ENCODE peak calls at places on chromosomes 3 and 15, in ten cellular contexts. B, P, D, U, S, N, W, I, T and K are unnamed samples. For H3K4me1 and H3K9me3, the result is how much of the 10 kb centered on the place peaks cover.

GRCh38 chr3:47542614-47543173 is 29.2 kb upstream of the ELP6 start:
- DNase-seq in W (no peak), U (no peak), I (no peak), B (peak), T (no peak), D (peak), N (no peak), S (no peak), P (no peak), K (peak)

GRCh38 chr3:169911272-169911671 is at the start of gene SAMD7:
- DNase-seq in N (no peak), U (no peak), I (no peak), B (no peak), D (no peak), S (no peak), P (no peak), T (no peak), W (no peak), K (no peak)

GRCh38 chr15:85477730-85478129 is 97.3 kb downstream of the AKAP13 start:
- DNase-seq in B (peak), I (peak), U (no peak), T (no peak), P (no peak), D (peak), S (no peak), N (no peak), W (no peak), K (no peak)

GRCh38 chr3:151568095-151568685 is 107.3 kb upstream of the IGSF10 start:
- DNase-seq in B (no peak), P (no peak), S (no peak), U (no peak), T (no peak), D (peak), N (no peak), W (no peak), I (no peak), K (no peak)

GRCh38 chr3:14774431-14774830 is 44.3 kb upstream of the FGD5 start:
- DNase-seq in D (no peak), P (no peak), T (peak), U (peak), I (no peak), B (no peak), W (no peak), S (peak), N (no peak), K (no peak)

GRCh38 chr15:70794596-70795310 is 31.4 kb upstream of the UACA start:
- DNase-seq in P (no peak), U (no peak), N (no peak), D (peak), T (no peak), S (no peak), I (no peak), B (peak), W (no peak), K (no peak)

GRCh38 chr15:63523306-63523990 is 19.1 kb downstream of the USP3 start:
- DNase-seq in D (peak), T (no peak), W (no peak), B (peak), I (no peak), P (no peak), U (no peak), N (no peak), S (no peak), K (no peak)

GRCh38 chr3:43894176-43895049 is 203.7 kb downstream of the ABHD5 start:
- DNase-seq in I (no peak), W (no peak), P (peak), T (peak), S (peak), B (peak), U (peak), N (no peak), D (peak), K (peak)

GRCh38 chr15:40296561-40297230 is 11.0 kb downstream of the PLCB2 start:
- DNase-seq in N (no peak), T (no peak), I (no peak), W (no peak), P (no peak), B (no peak), D (no peak), U (no peak), S (no peak), K (peak)

GRCh38 chr3:157226173-157226847 is 66.4 kb upstream of the CCNL1 start:
- DNase-seq in T (no peak), I (no peak), B (peak), U (no peak), S (no peak), N (no peak), W (no peak), D (peak), P (no peak), K (no peak)

GRCh38 chr15:42619641-42620371 is 44.4 kb downstream of the STARD9 start:
- DNase-seq in S (peak), I (no peak), W (no peak), U (no peak), P (peak), B (no peak), N (no peak), T (peak), D (no peak), K (no peak)

GRCh38 chr3:186589115-186589514 is 18.6 kb downstream of the DNAJB11 start:
- DNase-seq in T (no peak), S (no peak), N (no peak), U (no peak), P (peak), B (peak), I (no peak), W (no peak), D (peak), K (no peak)

DNA sequence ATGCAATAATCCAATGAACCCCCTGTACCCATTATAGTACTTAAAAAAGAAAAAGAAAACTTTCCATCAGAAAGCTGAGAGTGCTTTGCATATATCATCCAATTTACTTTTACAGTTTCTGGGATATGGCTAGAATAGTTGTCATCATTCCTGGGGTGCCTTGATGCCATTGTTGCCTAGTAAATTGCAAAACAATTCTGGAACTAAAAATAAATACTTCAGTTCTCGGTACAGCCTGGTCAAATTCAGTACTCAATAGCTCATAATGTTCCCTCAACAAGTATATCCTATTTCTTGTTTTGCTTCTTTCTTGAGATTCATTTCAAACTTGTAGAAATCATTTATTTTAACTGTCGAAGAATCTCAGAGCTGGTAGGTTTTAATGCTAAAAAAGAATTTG is 334.7 kb upstream of the MDFIC2 start:
- DNase-seq in U (no peak), T (no peak), I (no peak), W (no peak), P (no peak), S (no peak), B (no peak), N (no peak), D (no peak), K (no peak)
- H3K4me1 ChIP-seq in U (under half), T (under half), I (under half), W (under half), P (under half), S (under half), B (under half), N (under half), D (under half), K (under half)

GRCh38 chr15:29116970-29117700 is 152.5 kb downstream of the NSMCE3 start:
- DNase-seq in B (no peak), W (no peak), N (no peak), I (no peak), P (no peak), D (no peak), T (no peak), S (no peak), U (no peak), K (no peak)
- H3K9me3 ChIP-seq in B (under half), W (under half), N (under half), I (under half), P (under half), D (under half), T (under half), S (under half), U (under half), K (under half)

GRCh38 chr3:134351421-134351820 is 22.8 kb downstream of the AMOTL2 start:
- DNase-seq in B (no peak), U (no peak), N (no peak), W (no peak), S (no peak), D (peak), I (no peak), T (no peak), P (no peak), K (no peak)

GRCh38 chr3:134352031-134352671 is 22.1 kb downstream of the AMOTL2 start:
- DNase-seq in D (peak), S (no peak), U (peak), T (no peak), W (no peak), N (peak), I (peak), P (no peak), B (no peak), K (no peak)

GRCh38 chr3:134348524-134348923 is 25.7 kb downstream of the AMOTL2 start:
- DNase-seq in B (peak), S (peak), T (no peak), W (no peak), I (peak), D (peak), U (no peak), N (peak), P (no peak), K (no peak)

GRCh38 chr3:134350861-134351311 is 23.4 kb downstream of the AMOTL2 start:
- DNase-seq in D (peak), N (peak), U (peak), I (peak), S (peak), W (no peak), P (no peak), T (no peak), B (no peak), K (peak)

GRCh38 chr3:134350266-134350665 is 24.0 kb downstream of the AMOTL2 start:
- DNase-seq in D (peak), I (no peak), B (no peak), T (no peak), W (no peak), U (no peak), P (no peak), S (peak), N (no peak), K (no peak)
- H3K4me1 ChIP-seq in D (under half), I (under half), B (under half), T (under half), W (under half), U (under half), P (under half), S (under half), N (under half), K (under half)

GRCh38 chr15:94951538-94951937 is 720.2 kb downstream of the MCTP2 start:
- DNase-seq in W (no peak), I (no peak), D (peak), P (no peak), S (no peak), N (no peak), U (no peak), T (no peak), B (no peak), K (no peak)
- H3K9me3 ChIP-seq in W (under half), I (under half), D (under half), P (under half), S (under half), N (under half), U (under half), T (under half), B (under half), K (under half)

DNA sequence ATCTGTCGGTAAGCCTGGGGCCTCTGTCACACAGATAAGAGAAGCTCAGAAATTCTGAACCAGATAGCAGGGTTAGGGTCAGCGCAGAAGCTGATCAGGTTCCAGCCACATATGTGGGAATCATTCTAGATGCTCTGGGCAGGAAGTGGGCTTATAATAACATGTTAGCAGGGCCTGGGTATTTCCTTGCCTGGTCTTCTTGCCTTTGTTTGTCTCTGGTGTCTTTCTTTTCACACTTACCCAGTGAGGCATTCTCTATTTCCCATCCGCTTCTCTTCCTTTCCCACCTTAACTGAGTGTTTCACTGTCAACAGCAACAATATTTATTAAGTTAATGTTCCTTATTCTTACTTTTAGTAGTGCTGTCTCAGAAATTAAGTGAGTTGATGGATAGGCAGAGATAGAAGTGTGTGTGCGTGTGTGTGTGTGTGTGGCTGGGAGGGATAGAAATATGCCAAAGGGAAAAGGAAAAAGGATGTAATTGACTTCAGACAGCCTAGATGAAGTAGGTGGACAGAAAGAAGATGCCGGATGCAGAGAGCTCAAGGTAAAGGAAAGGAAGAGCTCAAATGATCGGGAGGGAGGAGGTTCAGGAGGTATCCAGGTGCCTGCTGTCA is 2.0 kb downstream of the PLA1A start:
- DNase-seq in P (no peak), I (no peak), U (no peak), T (no peak), B (no peak), D (no peak), W (no peak), N (no peak), S (no peak), K (no peak)
- H3K4me1 ChIP-seq in P (under half), I (under half), U (under half), T (under half), B (under half), D (under half), W (under half), N (under half), S (under half), K (under half)

DNA sequence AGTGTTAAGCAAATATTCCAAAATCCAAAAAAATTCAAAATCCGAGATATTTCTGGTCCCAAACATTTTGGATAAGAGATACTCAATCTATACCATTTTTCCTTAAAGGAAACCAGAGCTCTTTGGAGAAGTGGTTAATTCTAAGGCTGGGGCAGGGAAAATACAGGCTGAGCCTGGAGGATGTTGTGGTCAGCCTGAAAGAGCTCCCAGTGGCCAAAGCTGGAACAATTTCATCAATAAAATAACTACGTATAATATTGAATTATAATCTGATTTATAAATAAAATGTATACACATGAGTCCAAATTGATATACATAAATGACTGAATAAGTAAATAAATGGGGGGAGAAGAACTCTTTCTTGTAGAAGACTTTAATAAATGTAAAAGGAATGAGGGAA is 24.6 kb downstream of the PPARG start:
- DNase-seq in D (no peak), N (no peak), T (no peak), W (no peak), U (no peak), B (no peak), I (no peak), P (no peak), S (no peak), K (no peak)
- H3K9me3 ChIP-seq in D (under half), N (under half), T (under half), W (under half), U (under half), B (under half), I (under half), P (under half), S (under half), K (under half)

GRCh38 chr15:89822611-89822950 is 7.9 kb upstream of the ANPEP start:
- DNase-seq in W (no peak), P (no peak), N (no peak), U (no peak), S (no peak), B (no peak), T (no peak), D (no peak), I (no peak), K (no peak)

GRCh38 chr15:89822951-89823701 is 8.5 kb upstream of the ANPEP start:
- DNase-seq in D (peak), T (no peak), W (no peak), S (no peak), I (peak), U (no peak), P (no peak), B (peak), N (no peak), K (no peak)

GRCh38 chr15:89823836-89824606 is 9.4 kb upstream of the ANPEP start:
- DNase-seq in D (no peak), P (no peak), T (no peak), I (peak), W (no peak), U (no peak), B (no peak), S (no peak), N (no peak), K (no peak)

GRCh38 chr15:89820651-89821611 is 6.3 kb upstream of the ANPEP start:
- DNase-seq in P (no peak), U (no peak), B (peak), D (peak), S (no peak), T (no peak), I (peak), N (no peak), W (no peak), K (no peak)

DNA sequence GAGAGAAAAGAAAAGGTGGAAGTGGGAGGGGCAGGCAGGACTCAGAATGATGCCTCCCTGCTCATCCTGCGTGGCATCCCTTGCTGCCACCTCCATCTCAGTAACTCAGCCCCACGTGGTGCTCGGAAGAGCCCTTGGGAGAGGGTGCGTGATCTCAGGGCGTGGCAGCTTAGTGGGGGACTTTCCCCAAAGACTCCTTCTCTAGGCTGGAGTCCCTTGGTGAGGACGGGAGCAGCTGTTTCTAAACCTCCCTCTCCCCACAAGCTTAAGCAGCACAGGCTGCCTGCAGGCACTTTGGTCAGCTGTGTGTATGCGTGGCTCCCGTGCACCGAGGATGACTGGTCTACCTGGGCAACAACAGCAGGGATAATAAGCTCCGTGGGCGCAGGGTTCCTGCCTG is 7.4 kb upstream of the ANPEP start:
- DNase-seq in N (no peak), W (no peak), B (no peak), P (no peak), D (peak), T (no peak), I (peak), U (no peak), S (no peak), K (no peak)
- H3K4me1 ChIP-seq in N (under half), W (under half), B (under half), P (under half), D (half or more), T (under half), I (half or more), U (under half), S (under half), K (under half)

DNA sequence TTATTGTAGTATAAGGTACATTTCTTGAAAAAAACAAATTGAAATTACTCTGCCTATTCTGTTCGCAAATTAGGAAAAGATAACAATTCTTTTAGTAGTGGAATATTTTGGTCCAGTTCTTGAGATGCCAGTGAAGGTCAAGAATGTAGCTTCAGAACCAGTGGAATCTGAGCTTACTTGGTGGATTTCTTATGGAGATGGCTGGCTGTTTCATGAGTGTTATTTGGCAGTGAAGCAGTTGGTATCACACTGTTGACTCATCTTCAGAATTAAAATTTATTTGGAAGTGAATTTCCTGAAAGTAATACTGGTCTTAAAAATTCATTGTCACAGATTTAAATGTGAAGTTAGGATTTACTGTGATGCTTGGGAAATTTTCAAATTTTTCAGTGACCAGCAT is 19.1 kb downstream of the RNF13 start:
- DNase-seq in S (no peak), W (no peak), T (no peak), P (no peak), N (no peak), I (no peak), D (peak), U (no peak), B (peak), K (no peak)
- H3K9me3 ChIP-seq in S (half or more), W (under half), T (under half), P (under half), N (under half), I (under half), D (under half), U (under half), B (under half), K (half or more)

GRCh38 chr3:112643621-112644236 is 2.8 kb upstream of the CCDC80 start:
- DNase-seq in W (no peak), U (no peak), S (no peak), B (no peak), N (no peak), T (no peak), D (peak), I (no peak), P (no peak), K (no peak)

GRCh38 chr3:112647122-112647521 is 6.2 kb upstream of the CCDC80 start:
- DNase-seq in D (peak), P (peak), S (peak), U (no peak), I (peak), N (no peak), T (no peak), W (no peak), B (peak), K (no peak)

GRCh38 chr3:112646623-112647022 is 5.7 kb upstream of the CCDC80 start:
- DNase-seq in B (no peak), D (no peak), T (no peak), U (no peak), P (no peak), N (no peak), I (peak), S (peak), W (no peak), K (no peak)

GRCh38 chr3:112642912-112643506 is 2.1 kb upstream of the CCDC80 start:
- DNase-seq in W (peak), I (peak), T (peak), D (peak), S (peak), U (peak), N (peak), P (peak), B (peak), K (peak)

DNA sequence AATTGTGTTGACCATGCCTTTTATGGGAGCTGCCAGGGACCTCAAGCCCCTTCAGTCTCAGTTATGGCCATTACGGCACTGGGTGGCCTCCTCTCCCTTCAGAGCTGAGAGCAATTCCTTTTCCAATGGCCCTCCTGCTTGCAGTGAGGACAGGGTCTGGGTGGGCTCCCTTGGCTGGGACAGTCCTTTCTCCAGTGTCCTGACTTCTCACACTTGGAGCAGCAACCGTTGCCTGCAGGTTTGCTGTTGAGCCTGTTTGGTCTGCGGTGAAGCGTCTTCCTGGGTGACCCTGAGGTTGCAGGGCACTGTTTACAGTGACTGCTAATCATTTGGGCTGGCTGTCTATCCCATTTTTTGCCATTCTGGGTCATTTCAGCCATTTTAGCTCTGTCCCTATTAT is 3.5 kb upstream of the CCDC80 start:
- DNase-seq in W (no peak), U (no peak), B (no peak), P (no peak), T (no peak), S (peak), N (no peak), I (no peak), D (no peak), K (no peak)
- H3K4me1 ChIP-seq in W (under half), U (under half), B (under half), P (half or more), T (under half), S (under half), N (under half), I (half or more), D (half or more), K (under half)